ENCODE peak calls at places on chromosomes 3 and 15, in four cellular contexts. W is amniotic stem cell; E is stimulated activated CD8-positive, alpha-beta memory T cell treated with anti-CD3 and anti-CD28 coated beads, Interleukin-2, amount 100 ng/mL, for 1 hour; Y is stimulated activated CD4-positive, alpha-beta T cell treated with anti-CD3 and anti-CD28 coated beads, Interleukin-1b, Interleukin-23, amount 100 ng/mL, for 1 hour. D is an unnamed sample.

GRCh38 chr3:52210550-52211046 is 12.6 kb downstream of the ALAS1 start:
- DNase-seq in W (no peak), E (no peak), Y (no peak), D (no peak)

GRCh38 chr3:69751118-69751517 is 11.9 kb downstream of the MITF start:
- DNase-seq in W (no peak), Y (no peak), E (no peak), D (no peak)

GRCh38 chr3:9415485-9416138 is 18.2 kb downstream of the SETD5 start:
- DNase-seq in E (no peak), Y (no peak), W (no peak), D (no peak)

GRCh38 chr3:10553586-10554235 is 48.3 kb upstream of the ATP2B2 start:
- DNase-seq in E (no peak), Y (no peak), W (no peak), D (no peak)

GRCh38 chr3:188915137-188915536 is 256.6 kb upstream of the TPRG1 start:
- DNase-seq in W (no peak), E (no peak), Y (no peak), D (no peak)

GRCh38 chr3:52240059-52240885 is 1.3 kb upstream of the TWF2 start:
- DNase-seq in Y (no peak), E (no peak), W (peak; percentile 27), D (peak; percentile 42)

GRCh38 chr15:46061002-46061401 is 426.2 kb downstream of the SQOR start:
- DNase-seq in Y (no peak), E (no peak), W (no peak), D (no peak)

GRCh38 chr3:178492496-178492895 is 43.7 kb upstream of the KCNMB2 start:
- DNase-seq in W (no peak), E (no peak), Y (no peak), D (no peak)

GRCh38 chr15:55742498-55742926 is 440 bp downstream of the PRTG start:
- DNase-seq in Y (no peak), E (no peak), W (peak; percentile 8), D (peak; percentile 61)

GRCh38 chr3:170967682-170968081 is 58.8 kb downstream of the SLC2A2 start:
- DNase-seq in E (no peak), Y (no peak), W (no peak), D (no peak)

GRCh38 chr3:184611606-184612304 is 50.2 kb downstream of the EPHB3 start:
- DNase-seq in W (no peak), Y (no peak), E (no peak), D (no peak)

GRCh38 chr3:17384567-17385296 is 357.7 kb downstream of the TBC1D5 start:
- DNase-seq in W (no peak), E (no peak), Y (no peak), D (no peak)

GRCh38 chr3:196969001-196969659 is 497 bp upstream of the PIGZ start:
- DNase-seq in E (no peak), W (no peak), Y (no peak), D (peak; percentile 13)

GRCh38 chr15:68408526-68408925 is 23.4 kb downstream of the ITGA11 start:
- DNase-seq in E (no peak), W (no peak), Y (no peak), D (no peak)

GRCh38 chr15:89177116-89177515 is 44.3 kb downstream of the RLBP1 start:
- DNase-seq in W (no peak), Y (no peak), E (no peak), D (no peak)

GRCh38 chr3:1365528-1365927 is 272.7 kb downstream of the CNTN6 start:
- DNase-seq in E (no peak), Y (no peak), W (no peak), D (no peak)

GRCh38 chr15:51382787-51383186 is 41.3 kb downstream of the GLDN start:
- DNase-seq in E (no peak), W (peak; percentile 42), Y (no peak), D (peak; percentile 60)

GRCh38 chr15:98503970-98504369 is 144.4 kb upstream of the IGF1R start:
- DNase-seq in Y (no peak), E (no peak), W (no peak), D (no peak)